ENCODE peak calls at places on chromosome 6, in four cellular contexts. V is WTC11, Y is HepG2, Z is K562. A is an unnamed sample.

GRCh38 chr6:46327769-46328168 is 157.0 kb upstream of the ENPP5 start:
- DNase-seq in V (no peak), Y (no peak), Z (no peak), A (no peak)

GRCh38 chr6:79833264-79833663 is 114.1 kb downstream of the ELOVL4 start:
- DNase-seq in V (no peak), Y (no peak), Z (no peak), A (no peak)

GRCh38 chr6:111361648-111362047 is 121.4 kb downstream of the REV3L start:
- DNase-seq in V (peak; percentile 49), Y (peak; percentile 39), Z (peak; percentile 20), A (peak; percentile 63)

GRCh38 chr6:157791461-157791860 is 31.6 kb upstream of the SNX9 start:
- DNase-seq in V (no peak), Y (no peak), Z (no peak), A (no peak)

GRCh38 chr6:38283734-38284362 is 355.9 kb downstream of the BTBD9 start:
- DNase-seq in V (no peak), Y (no peak), Z (no peak), A (no peak)

GRCh38 chr6:136014454-136015421 is 163.2 kb downstream of the PDE7B start:
- DNase-seq in V (no peak), Y (no peak), Z (no peak), A (peak; percentile 38)

GRCh38 chr6:170480045-170480714 is 72.9 kb downstream of the PSMB1 start:
- DNase-seq in V (peak; percentile 20), Y (no peak), Z (no peak), A (no peak)

GRCh38 chr6:28657756-28658465 is 132.2 kb downstream of the GPX5 start:
- DNase-seq in V (peak; percentile 67), Y (peak; percentile 61), Z (peak; percentile 64), A (peak; percentile 65)

GRCh38 chr6:39377530-39377929 is 55.0 kb upstream of the KCNK16 start:
- DNase-seq in V (peak; percentile 76), Y (peak; percentile 33), Z (no peak), A (peak; percentile 72)

GRCh38 chr6:4134841-4135664 is at the start of gene ECI2:
- DNase-seq in V (peak; percentile 66), Y (peak; percentile 71), Z (peak; percentile 68), A (peak; percentile 58)

GRCh38 chr6:17389274-17389847 is 4.0 kb upstream of the CAP2 start:
- DNase-seq in V (no peak), Y (no peak), Z (no peak), A (no peak)

GRCh38 chr6:33440649-33441309 is 13.6 kb upstream of the ZBTB9 start:
- DNase-seq in V (no peak), Y (no peak), Z (peak; percentile 60), A (no peak)

GRCh38 chr6:16901777-16902176 is 140.5 kb upstream of the ATXN1 start:
- DNase-seq in V (no peak), Y (no peak), Z (no peak), A (no peak)

GRCh38 chr6:81752969-81753708 is 658 bp upstream of the TENT5A start:
- DNase-seq in V (peak; percentile 64), Y (peak; percentile 80), Z (peak; percentile 88), A (peak; percentile 68)

GRCh38 chr6:9126845-9127560 is 691.7 kb upstream of the SLC35B3 start:
- DNase-seq in V (no peak), Y (no peak), Z (no peak), A (no peak)

GRCh38 chr6:149897015-149897697 is 757 bp downstream of the RAET1E start:
- DNase-seq in V (no peak), Y (no peak), Z (no peak), A (no peak)

GRCh38 chr6:38346291-38347079 is 293.2 kb downstream of the BTBD9 start:
- DNase-seq in V (no peak), Y (no peak), Z (no peak), A (no peak)

GRCh38 chr6:134853111-134854055 is 96.5 kb downstream of the ALDH8A1 start:
- DNase-seq in V (no peak), Y (peak; percentile 69), Z (no peak), A (no peak)

GRCh38 chr6:153511896-153512496 is 380.9 kb upstream of the RGS17 start:
- DNase-seq in V (no peak), Y (peak; percentile 29), Z (peak; percentile 32), A (peak; percentile 52)

GRCh38 chr6:37155394-37156312 is 14.3 kb upstream of the PIM1 start:
- DNase-seq in V (no peak), Y (no peak), Z (peak; percentile 66), A (no peak)

GRCh38 chr6:83429857-83430605 is 820 bp downstream of the ME1 start:
- DNase-seq in V (peak; percentile 13), Y (no peak), Z (no peak), A (peak; percentile 56)

GRCh38 chr6:25312034-25312620 is 33.0 kb downstream of the CARMIL1 start:
- DNase-seq in V (no peak), Y (no peak), Z (no peak), A (no peak)

GRCh38 chr6:25314776-25315175 is 35.6 kb downstream of the CARMIL1 start:
- DNase-seq in V (no peak), Y (no peak), Z (no peak), A (no peak)

GRCh38 chr6:25312703-25313102 is 33.5 kb downstream of the CARMIL1 start:
- DNase-seq in V (no peak), Y (no peak), Z (no peak), A (no peak)

GRCh38 chr6:25309886-25310285 is 30.7 kb downstream of the CARMIL1 start:
- DNase-seq in V (no peak), Y (no peak), Z (no peak), A (no peak)

GRCh38 chr6:25311251-25311910 is 32.2 kb downstream of the CARMIL1 start:
- DNase-seq in V (no peak), Y (no peak), Z (no peak), A (no peak)
- TF ChIP-seq ELF4 in V (no peak), Y (no peak), Z (no peak), A (no peak)

GRCh38 chr6:168384045-168385038 is 56.6 kb upstream of the SMOC2 start:
- DNase-seq in V (no peak), Y (no peak), Z (no peak), A (no peak)
- TF ChIP-seq ELF4 in V (no peak), Y (no peak), Z (no peak), A (no peak)

DNA sequence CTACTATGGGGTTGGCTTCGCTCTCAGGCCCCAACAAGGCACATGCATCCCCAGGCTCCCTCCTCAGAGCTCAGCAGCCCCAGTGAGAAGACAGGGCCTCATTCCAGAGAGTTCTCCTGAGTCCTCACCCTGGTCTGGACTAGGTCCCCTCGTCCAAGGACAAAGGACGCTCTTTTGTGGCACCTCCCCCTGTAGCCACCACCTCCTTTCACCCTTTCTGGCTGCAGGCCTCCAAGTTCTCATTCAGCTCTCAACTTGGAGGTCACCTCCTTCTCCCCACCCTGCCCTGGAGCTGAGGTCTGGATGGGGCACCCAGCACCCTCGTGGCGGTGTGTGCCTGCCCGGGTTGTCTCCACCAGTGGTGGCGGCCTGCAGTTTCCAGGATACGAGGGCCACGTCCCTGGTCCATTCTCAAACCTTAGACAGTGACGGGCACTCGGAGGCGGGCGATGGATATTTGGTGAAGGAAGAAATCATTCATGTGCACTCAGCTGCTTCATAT is 2.5 kb downstream of the UNC93A start:
- DNase-seq in V (no peak), Y (no peak), Z (no peak), A (no peak)
- TF ChIP-seq ELF4 in V (no peak), Y (no peak), Z (no peak), A (no peak)

GRCh38 chr6:137218473-137218916 is 690 bp downstream of the IFNGR1 start:
- DNase-seq in V (no peak), Y (peak; percentile 36), Z (peak; percentile 38), A (peak; percentile 47)

GRCh38 chr6:137217801-137218472 is 1.2 kb downstream of the IFNGR1 start:
- DNase-seq in V (no peak), Y (peak; percentile 75), Z (no peak), A (peak; percentile 27)

GRCh38 chr6:137216106-137216505 is 3.1 kb downstream of the IFNGR1 start:
- DNase-seq in V (no peak), Y (no peak), Z (no peak), A (no peak)

GRCh38 chr6:137218917-137219663 is at the start of gene IFNGR1:
- DNase-seq in V (peak; percentile 96), Y (peak; percentile 98), Z (peak; percentile 97), A (peak; percentile 99)

DNA sequence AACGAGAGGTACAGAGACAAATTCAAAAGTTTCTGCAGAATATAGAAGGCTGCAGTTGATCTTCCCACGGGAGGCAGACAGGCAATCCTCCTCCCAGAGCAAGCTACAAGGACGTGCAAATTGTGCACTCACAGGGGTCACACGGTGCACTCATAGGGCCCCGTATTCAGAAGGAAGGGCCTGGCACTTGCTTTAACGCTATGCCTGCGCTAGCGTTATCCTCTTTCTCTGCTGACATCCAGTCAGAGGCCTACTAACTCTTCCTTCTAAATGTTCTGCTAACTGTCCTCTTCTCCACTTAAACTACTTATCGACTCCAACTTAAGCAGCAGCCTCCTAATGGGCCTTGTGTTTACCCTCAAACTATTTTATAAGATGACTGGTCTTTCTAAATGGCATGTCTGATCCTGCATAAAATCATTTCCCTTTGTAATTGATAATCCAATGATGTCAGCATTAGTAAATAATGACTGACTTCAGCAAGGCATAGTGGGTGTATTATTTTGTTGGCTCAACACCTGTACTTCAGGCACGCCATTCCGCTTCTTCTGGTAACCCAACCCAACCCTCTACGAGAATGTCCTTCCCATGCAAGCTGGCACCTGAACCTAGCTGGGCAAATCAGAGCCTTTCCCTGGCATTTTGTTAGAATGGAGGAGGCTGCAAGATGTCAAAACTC is 2.2 kb downstream of the IFNGR1 start:
- DNase-seq in V (no peak), Y (peak; percentile 43), Z (no peak), A (no peak)
- TF ChIP-seq ELF4 in V (no peak), Y (no peak), Z (no peak), A (no peak)

GRCh38 chr6:133170602-133171001 is 70.6 kb upstream of the EYA4 start:
- DNase-seq in V (no peak), Y (peak; percentile 16), Z (no peak), A (no peak)
- TF ChIP-seq ELF4 in V (no peak), Y (no peak), Z (no peak), A (no peak)

DNA sequence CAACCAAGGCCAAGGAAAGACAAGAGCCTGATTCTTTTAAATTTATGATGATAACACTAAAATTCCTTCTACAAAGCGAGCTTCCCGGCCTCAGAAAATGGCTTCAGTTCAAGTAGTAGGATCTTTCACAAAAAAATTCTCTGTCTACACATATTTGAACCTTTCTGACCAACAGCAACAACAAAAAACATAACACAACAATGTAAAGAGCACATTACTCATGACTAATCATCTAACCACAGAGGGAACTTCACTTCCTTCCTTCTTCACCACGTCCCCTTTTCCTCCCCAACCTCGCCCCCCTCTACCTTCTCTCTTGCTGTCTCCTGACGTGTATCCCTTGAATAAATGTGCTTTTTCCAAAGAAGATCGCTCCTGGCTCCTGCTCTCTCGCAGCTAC is 228.2 kb downstream of the MYLK4 start:
- DNase-seq in V (no peak), Y (no peak), Z (no peak), A (no peak)
- TF ChIP-seq ELF4 in V (no peak), Y (no peak), Z (no peak), A (no peak)

GRCh38 chr6:63839485-63839884 is 203.9 kb downstream of the PHF3 start:
- DNase-seq in V (no peak), Y (no peak), Z (no peak), A (no peak)
- TF ChIP-seq ELF4 in V (no peak), Y (no peak), Z (no peak), A (no peak)

A was measured in HEK293T.